ENCODE peak calls at places on chromosome 6, in six cellular contexts. V, L, E, I, Q and Y are unnamed samples.

GRCh38 chr6:107523794-107524193 is 33.9 kb downstream of the SOBP start:
- ATAC-seq in V (no peak), L (no peak), E (peak), I (no peak), Q (no peak), Y (no peak)

GRCh38 chr6:158033751-158034702 is 52.4 kb downstream of the SYNJ2 start:
- ATAC-seq in V (peak), L (no peak), E (no peak), I (no peak), Q (no peak), Y (peak)

GRCh38 chr6:34284563-34285545 is 36.0 kb upstream of the SMIM29 start:
- ATAC-seq in V (peak), L (peak), E (peak), I (peak), Q (no peak), Y (no peak)

GRCh38 chr6:112298021-112298745 is 43.8 kb upstream of the LAMA4 start:
- ATAC-seq in V (peak), L (no peak), E (no peak), I (no peak), Q (peak), Y (no peak)

GRCh38 chr6:167455371-167455770 is 130.5 kb downstream of the TTLL2 start:
- ATAC-seq in V (peak), L (no peak), E (no peak), I (no peak), Q (no peak), Y (no peak)

GRCh38 chr6:109349419-109349987 is 32.8 kb downstream of the CD164 start:
- ATAC-seq in V (peak), L (no peak), E (peak), I (no peak), Q (peak), Y (peak)

GRCh38 chr6:49004806-49005205 is 458.2 kb downstream of the MMUT start:
- ATAC-seq in V (no peak), L (no peak), E (no peak), I (no peak), Q (no peak), Y (no peak)

GRCh38 chr6:122869437-122870024 is 80.5 kb downstream of the SMPDL3A start:
- ATAC-seq in V (peak), L (peak), E (peak), I (no peak), Q (peak), Y (peak)

GRCh38 chr6:132969188-132969587 is 154.8 kb downstream of the RPS12 start:
- ATAC-seq in V (no peak), L (no peak), E (no peak), I (no peak), Q (no peak), Y (no peak)

GRCh38 chr6:104459543-104459942 is 400.2 kb downstream of the HACE1 start:
- ATAC-seq in V (no peak), L (no peak), E (no peak), I (no peak), Q (no peak), Y (no peak)

GRCh38 chr6:125022391-125022989 is 60.3 kb downstream of the RNF217 start:
- ATAC-seq in V (peak), L (no peak), E (no peak), I (no peak), Q (no peak), Y (peak)

GRCh38 chr6:152356659-152357058 is 280.5 kb downstream of the SYNE1 start:
- ATAC-seq in V (peak), L (peak), E (no peak), I (peak), Q (peak), Y (no peak)

GRCh38 chr6:64012351-64013060 is 376.9 kb downstream of the PHF3 start:
- ATAC-seq in V (peak), L (no peak), E (no peak), I (no peak), Q (peak), Y (no peak)

GRCh38 chr6:84089552-84089951 is 56.0 kb downstream of the MRAP2 start:
- ATAC-seq in V (no peak), L (no peak), E (no peak), I (no peak), Q (no peak), Y (no peak)

GRCh38 chr6:142830807-142831206 is 114.2 kb downstream of the HIVEP2 start:
- ATAC-seq in V (no peak), L (no peak), E (no peak), I (no peak), Q (no peak), Y (no peak)

GRCh38 chr6:10391299-10391630 is 23.6 kb downstream of the TFAP2A start:
- ATAC-seq in V (no peak), L (no peak), E (peak), I (no peak), Q (no peak), Y (no peak)

GRCh38 chr6:141682391-141682790 is 450.3 kb upstream of the GJE1 start:
- ATAC-seq in V (no peak), L (no peak), E (no peak), I (no peak), Q (no peak), Y (no peak)

GRCh38 chr6:125858427-125859320 is 67.9 kb downstream of the NCOA7 start:
- ATAC-seq in V (peak), L (no peak), E (peak), I (peak), Q (no peak), Y (peak)

GRCh38 chr6:169583867-169584541 is 117.8 kb downstream of the WDR27 start:
- ATAC-seq in V (no peak), L (peak), E (no peak), I (peak), Q (no peak), Y (peak)

GRCh38 chr6:42199106-42199981 is 4.6 kb upstream of the GUCA1B start:
- ATAC-seq in V (no peak), L (no peak), E (no peak), I (peak), Q (peak), Y (peak)